ENCODE peak calls at places on chromosomes 4 and X, in six cellular contexts. E is HEK293T; T is activated CD8-positive, alpha-beta memory T cell treated with anti-CD3 and anti-CD28 coated beads, Interleukin-2, amount 50 U/mL, for 48 hours; K is left cardiac atrium; D is chondrocyte; Y is nephron progenitor cell. W is an unnamed sample.
A peak's percentile ranks its signal among the peaks of the same experiment; 100 is the strongest.

GRCh38 chrX:109797311-109797975 is 64.4 kb upstream of the ACSL4 start:
- DNase-seq in T (no peak), Y (no peak), D (no peak), E (no peak), K (no peak), W (no peak)

GRCh38 chrX:78514852-78515251 is 144.3 kb downstream of the RTL3 start:
- DNase-seq in T (no peak), E (no peak), K (no peak), D (no peak), Y (no peak), W (peak; percentile 5)

GRCh38 chrX:9327747-9328145 is 137.1 kb upstream of the TBL1X start:
- DNase-seq in E (no peak), T (no peak), Y (no peak), D (no peak), K (no peak), W (no peak)

GRCh38 chr4:114217150-114217817 is 237.8 kb upstream of the ARSJ start:
- DNase-seq in T (no peak), K (no peak), E (no peak), D (no peak), Y (no peak), W (no peak)

GRCh38 chr4:147842573-147842972 is 110.7 kb downstream of the ARHGAP10 start:
- DNase-seq in Y (no peak), T (no peak), K (peak; percentile 75), D (no peak), E (no peak), W (no peak)

GRCh38 chrX:8484360-8484759 is 19.7 kb downstream of the VCX3B start:
- DNase-seq in Y (no peak), K (no peak), T (no peak), E (no peak), D (no peak), W (no peak)

GRCh38 chrX:10615931-10616780 is 4.2 kb downstream of the MID1 start:
- DNase-seq in Y (peak; percentile 39), D (no peak), K (peak; percentile 37), E (peak; percentile 58), T (no peak), W (peak; percentile 82)

GRCh38 chrX:107656965-107657364 is 28.7 kb downstream of the PRPS1 start:
- DNase-seq in T (no peak), Y (no peak), E (no peak), K (no peak), D (no peak), W (no peak)

GRCh38 chrX:124555036-124555595 is 208.8 kb downstream of the SH2D1A start:
- DNase-seq in D (no peak), K (no peak), Y (no peak), E (no peak), T (no peak), W (no peak)

GRCh38 chr4:183657564-183657963 is 1.4 kb downstream of the RWDD4 start:
- DNase-seq in E (no peak), T (no peak), K (no peak), D (no peak), Y (no peak), W (no peak)

GRCh38 chr4:80361329-80361900 is 25.9 kb downstream of the CFAP299 start:
- DNase-seq in T (no peak), D (no peak), K (no peak), E (peak; percentile 16), Y (no peak), W (peak; percentile 73)

GRCh38 chr4:154164931-154165839 is 326.4 kb downstream of the DCHS2 start:
- DNase-seq in T (no peak), D (no peak), E (no peak), K (peak; percentile 25), Y (no peak), W (no peak)

GRCh38 chr4:80385397-80386280 is 50.1 kb downstream of the CFAP299 start:
- DNase-seq in K (no peak), T (no peak), E (no peak), D (peak; percentile 78), Y (no peak), W (no peak)

GRCh38 chrX:110317079-110317819 is 636 bp downstream of the AMMECR1 start:
- DNase-seq in Y (peak; percentile 53), D (peak; percentile 92), E (peak; percentile 43), T (peak; percentile 66), K (peak; percentile 19), W (peak; percentile 45)

GRCh38 chrX:68175569-68175968 is 257.7 kb downstream of the OPHN1 start:
- DNase-seq in Y (no peak), D (no peak), E (no peak), T (no peak), K (no peak), W (no peak)

GRCh38 chr4:142840516-142841123 is 5.5 kb downstream of the INPP4B start:
- DNase-seq in Y (no peak), E (no peak), K (no peak), D (no peak), T (no peak), W (no peak)

GRCh38 chr4:177505171-177505615 is 63.0 kb upstream of the AGA start:
- DNase-seq in E (peak; percentile 16), Y (no peak), K (no peak), D (no peak), T (no peak), W (peak; percentile 32)

GRCh38 chr4:110823251-110823650 is 200.4 kb upstream of the PITX2 start:
- DNase-seq in T (no peak), D (no peak), Y (no peak), K (no peak), E (no peak), W (no peak)

GRCh38 chrX:75746891-75747639 is 38.0 kb downstream of the MAGEE2 start:
- DNase-seq in T (peak; percentile 52), Y (peak; percentile 53), K (peak; percentile 54), E (peak; percentile 35), D (no peak), W (peak; percentile 64)

GRCh38 chr4:32826169-32826568 is 2106.0 kb downstream of the PCDH7 start:
- DNase-seq in K (no peak), T (no peak), Y (no peak), D (no peak), E (no peak), W (no peak)

W was measured in HAP-1.